ENCODE peak calls at places on chromosomes 6 and 20, in four cellular contexts. E, O, Y and X are unnamed samples.
A peak's percentile ranks its signal among the peaks of the same experiment; 100 is the strongest.

GRCh38 chr6:128491643-128492206 is 28.7 kb downstream of the PTPRK start:
- DNase-seq in Y (no peak), O (peak; percentile 37), E (peak; percentile 79), X (peak; percentile 76)

GRCh38 chr20:37475258-37475657 is 45.8 kb upstream of the NNAT start:
- DNase-seq in E (no peak), Y (no peak), O (no peak), X (no peak)

GRCh38 chr20:40970218-40970617 is 58.4 kb upstream of the TOP1 start:
- DNase-seq in Y (peak; percentile 69), O (peak; percentile 36), E (no peak), X (no peak)

GRCh38 chr6:35511183-35511941 is 1.3 kb downstream of the TULP1 start:
- DNase-seq in E (no peak), Y (no peak), O (no peak), X (no peak)

GRCh38 chr6:159844737-159845645 is 44.9 kb downstream of the PNLDC1 start:
- DNase-seq in E (no peak), Y (no peak), O (no peak), X (no peak)

GRCh38 chr6:84728602-84729001 is 35.8 kb downstream of the TBX18 start:
- DNase-seq in Y (no peak), O (peak; percentile 53), E (peak; percentile 15), X (no peak)

GRCh38 chr6:15389759-15390723 is 144.2 kb downstream of the JARID2 start:
- DNase-seq in Y (no peak), O (peak; percentile 49), E (peak; percentile 74), X (peak; percentile 66)

GRCh38 chr6:30670760-30671527 is 1.9 kb downstream of the DHX16 start:
- DNase-seq in Y (no peak), E (no peak), O (no peak), X (no peak)

GRCh38 chr20:11850901-11851300 is 66.8 kb upstream of the BTBD3 start:
- DNase-seq in Y (no peak), E (peak; percentile 56), O (peak; percentile 47), X (peak; percentile 27)

GRCh38 chr6:22149081-22149480 is 147.8 kb downstream of the PRL start:
- DNase-seq in E (no peak), O (no peak), Y (no peak), X (peak; percentile 11)

GRCh38 chr6:167824591-167825041 is 2.1 kb upstream of the AFDN start:
- DNase-seq in Y (no peak), O (no peak), E (no peak), X (peak; percentile 66)

GRCh38 chr6:112839525-112839961 is 492.4 kb downstream of the RFPL4B start:
- DNase-seq in O (no peak), Y (no peak), E (peak; percentile 86), X (peak; percentile 84)

GRCh38 chr6:35557239-35557638 is 44.5 kb upstream of the TULP1 start:
- DNase-seq in Y (no peak), E (no peak), O (no peak), X (no peak)

GRCh38 chr6:31541658-31542521 is at the start of gene DDX39B:
- DNase-seq in E (peak; percentile 99), Y (peak; percentile 96), O (peak; percentile 97), X (peak; percentile 99)

GRCh38 chr20:5088688-5089087 is 31.1 kb downstream of the PCNA start:
- DNase-seq in Y (no peak), E (no peak), O (no peak), X (no peak)

GRCh38 chr6:24761193-24761835 is 13.4 kb upstream of the GMNN start:
- DNase-seq in E (no peak), Y (peak; percentile 77), O (no peak), X (no peak)

GRCh38 chr6:131937703-131938631 is 13.2 kb downstream of the CCN2 start:
- DNase-seq in Y (no peak), E (peak; percentile 93), O (peak; percentile 60), X (peak; percentile 52)

GRCh38 chr20:22341508-22341907 is 242.9 kb downstream of the FOXA2 start:
- DNase-seq in O (peak; percentile 91), Y (no peak), E (peak; percentile 6), X (no peak)

GRCh38 chr6:162974685-162975084 is 246.9 kb downstream of the PACRG start:
- DNase-seq in E (no peak), O (no peak), Y (no peak), X (no peak)

GRCh38 chr20:63004607-63005211 is 2.1 kb downstream of the BHLHE23 start:
- DNase-seq in E (no peak), O (no peak), Y (no peak), X (no peak)

GRCh38 chr6:85464722-85465150 is 14.9 kb downstream of the NT5E start:
- DNase-seq in Y (no peak), E (peak; percentile 75), O (peak; percentile 96), X (peak; percentile 69)

GRCh38 chr20:23514848-23515247 is 23.9 kb downstream of the CST8 start:
- DNase-seq in O (no peak), E (no peak), Y (no peak), X (no peak)

GRCh38 chr6:146709036-146709622 is 110.4 kb downstream of the ADGB start:
- DNase-seq in Y (no peak), O (no peak), E (no peak), X (no peak)

GRCh38 chr6:115570326-115570725 is 490.4 kb downstream of the FRK start:
- DNase-seq in E (peak; percentile 3), Y (no peak), O (no peak), X (peak; percentile 44)

GRCh38 chr6:17096657-17097056 is 5.2 kb upstream of the STMND1 start:
- DNase-seq in Y (no peak), O (peak; percentile 22), E (no peak), X (no peak)

GRCh38 chr6:42431877-42432276 is 19.8 kb downstream of the TRERF1 start:
- DNase-seq in O (no peak), Y (no peak), E (no peak), X (no peak)

GRCh38 chr20:62048821-62049291 is 16.8 kb downstream of the TAF4 start:
- DNase-seq in O (no peak), E (no peak), Y (no peak), X (no peak)

GRCh38 chr6:141290871-141291270 is 841.9 kb upstream of the GJE1 start:
- DNase-seq in O (peak; percentile 53), E (no peak), Y (no peak), X (no peak)

GRCh38 chr6:124870611-124871201 is 91.5 kb upstream of the RNF217 start:
- DNase-seq in Y (no peak), O (peak; percentile 48), E (peak; percentile 73), X (peak; percentile 79)

GRCh38 chr20:58688838-58689237 is 3.8 kb upstream of the NPEPL1 start:
- DNase-seq in E (no peak), O (no peak), Y (no peak), X (no peak)

GRCh38 chr20:23528867-23529431 is 38.0 kb downstream of the CST8 start:
- DNase-seq in E (no peak), O (peak; percentile 56), Y (peak; percentile 40), X (no peak)

GRCh38 chr6:34248727-34249468 is at the start of gene SMIM29:
- DNase-seq in E (peak; percentile 93), O (peak; percentile 96), Y (peak; percentile 98), X (peak; percentile 99)

GRCh38 chr6:34248198-34248726 is 544 bp downstream of the SMIM29 start:
- DNase-seq in E (peak; percentile 25), Y (peak; percentile 74), O (peak; percentile 43), X (peak; percentile 59)

GRCh38 chr6:34246563-34247391 is 2.0 kb downstream of the SMIM29 start:
- DNase-seq in O (peak; percentile 59), Y (peak; percentile 89), E (no peak), X (peak; percentile 53)

GRCh38 chr6:34246249-34246562 is 2.6 kb downstream of the SMIM29 start:
- DNase-seq in Y (no peak), O (no peak), E (no peak), X (no peak)

GRCh38 chr6:34247481-34248197 is 1.2 kb downstream of the SMIM29 start:
- DNase-seq in Y (peak; percentile 35), O (peak; percentile 52), E (no peak), X (peak; percentile 28)
- H3K9ac ChIP-seq in Y (no peak overlapping the region), O (no peak overlapping the region), E (no peak overlapping the region), X (peak overlapping the region; percentile 94)

DNA sequence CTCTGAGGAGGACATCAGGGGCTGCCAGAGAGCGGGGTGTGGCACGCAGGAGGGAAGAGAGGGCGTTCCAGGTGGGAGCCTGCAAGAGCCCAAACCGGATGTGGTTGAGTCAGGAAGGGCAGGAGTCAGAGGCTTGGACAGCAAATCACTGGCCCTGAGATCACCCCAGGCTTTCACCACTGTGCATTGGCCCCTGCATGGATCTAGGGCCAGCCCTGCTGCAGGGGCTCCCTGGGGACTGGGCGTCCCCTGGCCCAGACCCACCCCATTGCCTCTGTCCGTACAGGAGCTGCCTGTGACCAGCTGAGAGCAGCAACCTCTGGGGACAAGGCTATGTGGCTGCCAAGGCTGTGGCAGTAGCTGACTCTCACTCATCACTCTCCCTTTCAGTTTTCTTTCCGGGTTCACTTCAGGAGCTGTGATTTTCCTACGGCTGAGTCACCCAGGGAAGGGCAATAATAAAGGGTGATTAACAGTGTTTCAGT is 33.9 kb downstream of the KCNK17 start:
- DNase-seq in O (peak; percentile 86), E (no peak), Y (no peak), X (no peak)
- H3K9ac ChIP-seq in O (peak overlapping the region; percentile 38), E (no peak overlapping the region), Y (no peak overlapping the region), X (no peak overlapping the region)

GRCh38 chr6:161009991-161010390 is 18.4 kb downstream of the MAP3K4 start:
- DNase-seq in Y (no peak), O (no peak), E (no peak), X (no peak)

GRCh38 chr6:161010418-161010817 is 18.8 kb downstream of the MAP3K4 start:
- DNase-seq in Y (no peak), E (peak; percentile 84), O (peak; percentile 65), X (peak; percentile 33)

GRCh38 chr6:161003336-161003735 is 11.8 kb downstream of the MAP3K4 start:
- DNase-seq in O (no peak), Y (no peak), E (no peak), X (no peak)

GRCh38 chr6:161011509-161012480 is 20.2 kb downstream of the MAP3K4 start:
- DNase-seq in Y (peak; percentile 76), O (no peak), E (peak; percentile 77), X (no peak)

DNA sequence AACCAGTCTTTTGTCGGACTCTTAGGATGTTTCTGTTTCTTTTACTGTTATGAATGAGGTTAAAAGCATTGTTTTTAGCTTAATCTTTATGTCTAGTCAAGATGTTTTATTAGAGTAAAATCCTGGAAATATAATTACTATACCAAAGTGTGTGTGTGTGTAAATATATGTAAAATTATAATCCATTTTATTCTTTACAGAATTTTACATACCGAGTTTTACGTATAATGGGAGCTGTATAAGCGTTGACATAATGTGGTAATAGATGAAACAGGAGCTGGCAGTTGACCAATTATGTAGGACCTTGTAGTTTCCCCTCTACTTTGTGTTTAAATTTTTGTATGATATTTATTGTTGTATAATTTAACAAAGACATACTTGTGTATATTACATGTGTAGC is 16.7 kb downstream of the MAP3K4 start:
- DNase-seq in E (no peak), O (no peak), Y (no peak), X (no peak)
- H3K9ac ChIP-seq in E (no peak overlapping the region), O (no peak overlapping the region), Y (no peak overlapping the region), X (no peak overlapping the region)

DNA sequence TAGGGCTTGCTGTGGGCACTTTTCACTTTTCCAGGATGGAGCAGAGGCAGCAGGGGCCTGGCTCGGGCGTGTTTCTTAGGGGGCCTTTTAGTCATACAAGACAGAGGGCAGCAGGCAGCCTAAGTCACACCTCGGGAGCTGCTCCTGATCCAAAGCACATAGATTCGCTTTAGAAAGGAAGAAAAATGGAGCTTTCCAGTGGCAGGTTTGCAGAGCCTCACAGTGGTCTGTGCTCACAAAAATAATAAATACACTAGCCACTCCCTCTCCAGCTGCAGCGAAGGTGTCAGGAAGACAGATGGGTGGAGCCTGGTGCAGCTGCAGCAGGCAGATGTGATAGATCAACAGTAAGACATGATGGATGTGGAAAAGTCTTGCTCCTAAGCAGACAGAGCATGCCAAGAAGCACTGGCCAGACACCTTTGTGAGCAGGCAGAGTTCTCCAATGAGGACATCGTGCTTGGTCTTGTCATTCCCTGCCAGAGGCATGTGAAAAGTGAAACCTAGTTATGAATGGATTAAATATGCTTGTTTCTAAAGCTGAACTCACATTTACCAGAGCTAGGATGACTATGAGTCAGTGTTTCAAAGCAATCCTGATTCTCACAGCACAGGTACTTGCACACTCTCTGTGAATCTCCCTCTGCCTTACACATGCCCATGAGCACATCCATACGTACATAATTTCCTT is 111.4 kb downstream of the SCML4 start:
- DNase-seq in E (peak; percentile 79), Y (no peak), O (no peak), X (peak; percentile 36)
- H3K9ac ChIP-seq in E (no peak overlapping the region), Y (no peak overlapping the region), O (no peak overlapping the region), X (no peak overlapping the region)